ENCODE peak calls at places on chromosome 10, in seven cellular contexts. I is astrocyte of the spinal cord; W is HuH-7.5; N is GM10248; Y is right cardiac atrium; O is stimulated activated CD4-positive, alpha-beta T cell treated with anti-CD3 and anti-CD28 coated beads, Interleukin-1b, Interleukin-23, amount 100 ng/mL, for 4 hours; G is GM12864. Z is an unnamed sample.

GRCh38 chr10:111338035-111338434 is 261.2 kb downstream of the ADRA2A start:
- DNase-seq in Y (no peak), G (no peak), W (no peak), N (no peak), O (no peak), I (no peak), Z (no peak)

GRCh38 chr10:125076121-125076825 is 84.1 kb downstream of the CTBP2 start:
- DNase-seq in Y (peak; percentile 34), W (no peak), G (no peak), N (no peak), I (no peak), O (no peak), Z (no peak)

GRCh38 chr10:103870503-103870902 is 15.1 kb upstream of the SH3PXD2A start:
- DNase-seq in N (no peak), G (no peak), Y (no peak), I (peak; percentile 46), W (no peak), O (no peak), Z (no peak)

GRCh38 chr10:77837248-77837924 is 89.2 kb downstream of the DLG5 start:
- DNase-seq in O (peak; percentile 22), W (no peak), N (peak; percentile 85), G (peak; percentile 89), I (peak; percentile 68), Y (peak; percentile 6), Z (no peak)

GRCh38 chr10:68272833-68273232 is 40.9 kb upstream of the ATOH7 start:
- DNase-seq in Y (no peak), G (no peak), O (no peak), W (no peak), N (no peak), I (no peak), Z (no peak)

GRCh38 chr10:70666960-70667798 is 5.1 kb upstream of the ADAMTS14 start:
- DNase-seq in G (no peak), N (no peak), W (no peak), Y (no peak), O (no peak), I (no peak), Z (no peak)

GRCh38 chr10:132397671-132398565 is 918 bp downstream of the PWWP2B start:
- DNase-seq in Y (peak; percentile 74), G (no peak), O (peak; percentile 33), W (peak; percentile 66), I (peak; percentile 38), N (no peak), Z (no peak)

GRCh38 chr10:80900661-80901060 is 363.0 kb downstream of the SH2D4B start:
- DNase-seq in O (no peak), N (no peak), G (no peak), Y (no peak), W (no peak), I (no peak), Z (no peak)

GRCh38 chr10:60816624-60817023 is 38.3 kb downstream of the CDK1 start:
- DNase-seq in W (peak; percentile 17), Y (no peak), I (peak; percentile 91), G (peak; percentile 51), O (no peak), N (peak; percentile 60), Z (no peak)

GRCh38 chr10:75542902-75543301 is 111.5 kb downstream of the LRMDA start:
- DNase-seq in Y (no peak), N (no peak), W (no peak), G (no peak), I (peak; percentile 56), O (no peak), Z (no peak)